ENCODE peak calls at places on chromosomes 11 and 22, in four cellular contexts. P is K562, B is HepG2, O is GM12878. W is an unnamed sample.

GRCh38 chr22:31055322-31056159 is 25.6 kb upstream of the SMTN start:
- DNase-seq in B (peak; percentile 98), O (no peak), P (no peak), W (peak; percentile 98)

GRCh38 chr11:86015699-86016098 is 53.2 kb downstream of the PICALM start:
- DNase-seq in O (no peak), B (no peak), P (no peak), W (no peak)

GRCh38 chr11:63682045-63682915 is 980 bp downstream of the RTN3 start:
- DNase-seq in P (peak; percentile 53), B (peak; percentile 8), O (no peak), W (peak; percentile 11)

GRCh38 chr11:120877746-120878365 is 146.0 kb upstream of the TBCEL start:
- DNase-seq in B (no peak), P (no peak), O (no peak), W (no peak)

GRCh38 chr22:46502776-46503175 is 34.6 kb downstream of the CELSR1 start:
- DNase-seq in P (no peak), B (no peak), O (no peak), W (no peak)

GRCh38 chr11:128857341-128857740 is 9.8 kb downstream of the KCNJ1 start:
- DNase-seq in P (no peak), O (no peak), B (no peak), W (no peak)

GRCh38 chr11:11416502-11416901 is 63.5 kb upstream of the CSNK2A3 start:
- DNase-seq in B (no peak), O (no peak), P (no peak), W (no peak)

GRCh38 chr22:40345801-40346177 is 511 bp upstream of the ADSL start:
- DNase-seq in B (peak; percentile 10), O (no peak), P (peak; percentile 55), W (no peak)

GRCh38 chr11:70099578-70100282 is 21.6 kb downstream of the ANO1 start:
- DNase-seq in B (no peak), O (no peak), P (no peak), W (no peak)

GRCh38 chr11:100923555-100923954 is 206.1 kb downstream of the PGR start:
- DNase-seq in P (no peak), B (no peak), O (no peak), W (no peak)

GRCh38 chr11:47916361-47916841 is 64.0 kb upstream of the PTPRJ start:
- DNase-seq in B (no peak), O (no peak), P (peak; percentile 86), W (no peak)

GRCh38 chr11:61587541-61587941 is 6.7 kb upstream of the SYT7 start:
- DNase-seq in O (no peak), P (peak; percentile 25), B (no peak), W (peak; percentile 31)

GRCh38 chr22:41782316-41782715 is 18.2 kb upstream of the CCDC134 start:
- DNase-seq in O (no peak), B (no peak), P (no peak), W (no peak)

GRCh38 chr11:61899146-61899841 is 7.9 kb upstream of the FADS3 start:
- DNase-seq in B (peak; percentile 72), O (peak; percentile 40), P (peak; percentile 89), W (peak; percentile 96)

GRCh38 chr11:19919050-19919561 is 206.5 kb downstream of the NAV2 start:
- DNase-seq in P (no peak), B (no peak), O (no peak), W (peak; percentile 32)

GRCh38 chr11:66981976-66982578 is 7.0 kb downstream of the C11orf86 start:
- DNase-seq in P (peak; percentile 93), B (peak; percentile 69), O (no peak), W (peak; percentile 91)

GRCh38 chr11:2574553-2575535 is 125.0 kb downstream of the KCNQ1OT1 start:
- DNase-seq in B (no peak), P (peak; percentile 22), O (no peak), W (no peak)

GRCh38 chr11:86977441-86978050 is 22.4 kb upstream of the FZD4 start:
- DNase-seq in B (no peak), O (no peak), P (no peak), W (no peak)

GRCh38 chr11:45178890-45179663 is 32.6 kb downstream of the PRDM11 start:
- DNase-seq in O (no peak), B (no peak), P (no peak), W (peak; percentile 34)

GRCh38 chr22:38262051-38262795 is 10.6 kb downstream of the TMEM184B start:
- DNase-seq in B (peak; percentile 54), O (no peak), P (peak; percentile 50), W (no peak)

GRCh38 chr11:77596626-77597025 is 6.9 kb downstream of the AQP11 start:
- DNase-seq in B (no peak), O (no peak), P (no peak), W (no peak)

GRCh38 chr22:44710474-44711235 is 8.7 kb downstream of the PRR5 start:
- DNase-seq in B (no peak), P (no peak), O (no peak), W (no peak)

GRCh38 chr11:128471138-128471661 is 116.2 kb downstream of the ETS1 start:
- DNase-seq in P (no peak), O (peak; percentile 79), B (no peak), W (no peak)

GRCh38 chr11:81303265-81303664 is 1430.4 kb downstream of the FAM181B start:
- DNase-seq in O (no peak), B (no peak), P (no peak), W (no peak)

GRCh38 chr22:27879923-27880322 is 39.1 kb downstream of the PITPNB start:
- DNase-seq in P (peak; percentile 35), B (peak; percentile 56), O (no peak), W (peak; percentile 47)

GRCh38 chr11:116882386-116882785 is 45.0 kb upstream of the APOA1 start:
- DNase-seq in O (no peak), P (no peak), B (no peak), W (no peak)

GRCh38 chr11:115965754-115966504 is 461.7 kb upstream of the CADM1 start:
- DNase-seq in P (no peak), O (no peak), B (no peak), W (no peak)

GRCh38 chr11:120337133-120337895 is 1.1 kb downstream of the ARHGEF12 start:
- DNase-seq in B (peak; percentile 62), P (no peak), O (no peak), W (no peak)

GRCh38 chr11:127000291-127000968 is at the start of gene KIRREL3:
- DNase-seq in P (no peak), O (no peak), B (no peak), W (peak; percentile 33)

GRCh38 chr22:29039148-29039547 is 22.5 kb downstream of the C22orf31 start:
- DNase-seq in O (no peak), B (no peak), P (no peak), W (no peak)

GRCh38 chr22:22995166-22995565 is 75.2 kb upstream of the GNAZ start:
- DNase-seq in B (no peak), P (no peak), O (no peak), W (no peak)

GRCh38 chr11:123577081-123577598 is 77.3 kb downstream of the SCN3B start:
- DNase-seq in B (peak; percentile 16), O (no peak), P (peak; percentile 62), W (peak; percentile 64)
- TF ChIP-seq POLR2AphosphoS2 in B (no peak), O (no peak), P (no peak), W (no peak)

GRCh38 chr11:16897460-16898061 is 116.7 kb downstream of the PLEKHA7 start:
- DNase-seq in O (no peak), B (no peak), P (no peak), W (no peak)
- TF ChIP-seq POLR2AphosphoS2 in O (no peak), B (no peak), P (no peak), W (no peak)

GRCh38 chr11:113615098-113615497 is 91.0 kb downstream of the TMPRSS5 start:
- DNase-seq in P (peak; percentile 64), O (no peak), B (no peak), W (no peak)
- TF ChIP-seq POLR2AphosphoS2 in P (no peak), O (no peak), B (no peak), W (no peak)

GRCh38 chr11:76048763-76049162 is 157.5 kb downstream of the WNT11 start:
- DNase-seq in B (no peak), P (peak; percentile 54), O (no peak), W (peak; percentile 63)
- TF ChIP-seq POLR2AphosphoS2 in B (no peak), P (no peak), O (no peak), W (no peak)

DNA sequence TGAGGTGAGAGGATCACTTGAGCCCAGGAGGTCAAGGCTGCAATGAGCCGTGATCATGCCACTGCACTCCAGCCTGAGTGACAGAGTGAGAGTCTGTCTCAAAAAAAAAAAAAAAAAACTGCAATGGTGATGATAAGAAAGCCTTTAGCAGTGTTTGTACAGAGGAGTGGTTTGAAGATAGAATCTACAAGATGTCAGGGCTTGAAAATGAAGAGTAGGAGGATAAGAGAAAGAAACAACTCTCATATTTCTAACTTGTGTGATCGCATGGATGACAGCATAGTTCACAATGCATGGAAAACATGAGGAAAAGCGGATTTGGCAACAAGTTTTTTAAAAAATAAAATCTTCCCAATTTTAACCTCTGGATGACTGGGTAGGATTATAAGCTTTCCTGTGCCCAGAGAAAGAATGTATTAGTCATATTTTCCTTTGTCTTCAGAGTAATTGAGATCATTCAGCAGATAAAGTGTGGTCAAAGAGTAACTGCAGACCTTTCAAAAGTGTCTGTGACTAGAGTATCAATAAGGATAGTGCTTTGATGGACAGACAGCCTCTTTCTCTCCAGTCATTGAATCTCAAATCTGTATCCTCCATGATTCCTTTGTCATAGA is 328.1 kb downstream of the CASP12 start:
- DNase-seq in B (no peak), P (no peak), O (no peak), W (no peak)
- TF ChIP-seq POLR2AphosphoS2 in B (no peak), P (no peak), O (no peak), W (no peak)

GRCh38 chr11:538431-539051 is 1.2 kb downstream of the LRRC56 start:
- DNase-seq in O (no peak), P (no peak), B (no peak), W (no peak)
- TF ChIP-seq POLR2AphosphoS2 in O (no peak), P (no peak), B (no peak), W (no peak)

DNA sequence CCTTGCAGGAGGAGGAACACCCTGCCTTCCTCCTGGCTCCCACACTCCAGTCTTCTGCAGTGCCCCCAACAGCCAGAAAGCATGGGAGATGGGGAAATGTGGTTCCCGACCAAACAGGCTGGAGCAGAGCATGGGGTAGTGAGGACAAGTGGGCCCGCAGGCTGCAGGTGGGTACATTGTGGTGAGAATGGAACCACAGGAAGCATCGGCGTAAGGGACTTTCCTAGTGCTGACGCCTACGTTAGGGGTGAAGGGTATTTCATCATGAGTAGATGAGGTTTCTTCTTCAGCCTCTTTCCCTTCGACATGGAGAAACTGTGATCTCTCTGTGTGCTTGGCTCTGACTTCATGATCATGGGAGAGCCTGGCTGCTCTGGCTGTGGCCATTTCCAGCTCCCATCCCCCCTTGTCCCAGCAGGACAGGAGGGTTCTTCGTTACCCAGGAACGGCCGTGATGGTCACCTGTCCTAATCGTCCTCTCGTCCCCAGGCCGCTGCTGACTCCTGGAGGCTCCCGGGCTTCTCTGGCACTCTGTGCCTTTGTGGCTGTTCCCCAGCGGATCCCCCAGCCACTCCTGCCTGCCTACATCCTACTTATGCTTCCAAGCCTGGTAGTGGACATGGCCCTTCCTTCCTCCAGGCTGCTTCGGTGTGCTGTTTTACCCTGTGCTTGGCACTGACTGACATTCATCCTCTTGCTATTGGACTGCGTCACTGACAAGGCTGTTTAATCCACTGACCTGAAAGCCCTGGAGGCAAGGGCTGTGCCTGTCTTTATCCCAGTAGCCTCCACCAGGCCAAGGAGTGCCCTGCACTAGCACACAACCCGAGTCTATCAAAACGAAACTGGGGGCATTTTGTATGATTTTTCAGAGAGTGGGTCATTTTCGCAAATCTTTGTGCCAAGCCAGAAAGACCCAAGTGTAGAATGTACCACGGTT is 65.2 kb upstream of the CECR2 start:
- DNase-seq in O (peak; percentile 77), B (no peak), P (no peak), W (no peak)
- TF ChIP-seq POLR2AphosphoS2 in O (no peak), B (no peak), P (no peak), W (no peak)

W was measured in A549.